ENCODE peak calls at places on chromosomes 7 and 10, in eight cellular contexts. Y is body of pancreas, N is sigmoid colon, T is AG10803, R is fibroblast of pulmonary artery, J is dorsolateral prefrontal cortex, B is colonic mucosa, O is GM12865. C is an unnamed sample.

GRCh38 chr7:141433698-141434097 is 117.5 kb upstream of the AGK start:
- DNase-seq in Y (peak), N (no peak), T (no peak), R (no peak), J (no peak), B (no peak), O (no peak), C (no peak)

GRCh38 chr10:102119417-102120141 is 589 bp downstream of the LDB1 start:
- DNase-seq in Y (peak), N (peak), T (peak), R (peak), J (no peak), B (peak), O (peak), C (no peak)

GRCh38 chr10:17021661-17022060 is 108.0 kb downstream of the CUBN start:
- DNase-seq in Y (no peak), N (no peak), T (no peak), R (no peak), J (no peak), B (no peak), O (no peak), C (no peak)

GRCh38 chr7:41880107-41880506 is 177.2 kb upstream of the INHBA start:
- DNase-seq in Y (peak), N (no peak), T (peak), R (peak), J (no peak), B (no peak), O (no peak), C (peak)

GRCh38 chr7:4190021-4190981 is 491.8 kb upstream of the FOXK1 start:
- DNase-seq in Y (peak), N (no peak), T (no peak), R (no peak), J (no peak), B (no peak), O (no peak), C (no peak)

GRCh38 chr10:10911471-10911921 is 106.2 kb upstream of the CELF2 start:
- DNase-seq in Y (peak), N (peak), T (peak), R (peak), J (peak), B (peak), O (no peak), C (peak)

GRCh38 chr7:99407849-99408346 is 499 bp downstream of the PDAP1 start:
- DNase-seq in Y (peak), N (peak), T (peak), R (peak), J (peak), B (peak), O (peak), C (peak)

GRCh38 chr7:80027616-80028173 is 106.9 kb upstream of the GNAI1 start:
- DNase-seq in Y (no peak), N (no peak), T (no peak), R (no peak), J (no peak), B (no peak), O (no peak), C (no peak)

GRCh38 chr7:102974366-102975236 is 61.8 kb downstream of the LRRC17 start:
- DNase-seq in Y (no peak), N (no peak), T (no peak), R (no peak), J (no peak), B (no peak), O (peak), C (no peak)

GRCh38 chr7:32594965-32595364 is 99.7 kb downstream of the AVL9 start:
- DNase-seq in Y (no peak), N (no peak), T (no peak), R (no peak), J (no peak), B (no peak), O (no peak), C (no peak)

GRCh38 chr10:33731322-33731721 is 396.9 kb upstream of the NRP1 start:
- DNase-seq in Y (no peak), N (no peak), T (no peak), R (no peak), J (no peak), B (no peak), O (no peak), C (no peak)

GRCh38 chr10:22997102-22997501 is 69.2 kb downstream of the ARMC3 start:
- DNase-seq in Y (no peak), N (no peak), T (peak), R (peak), J (no peak), B (no peak), O (peak), C (no peak)

GRCh38 chr7:1995426-1995825 is 237.3 kb downstream of the MAD1L1 start:
- DNase-seq in Y (no peak), N (no peak), T (no peak), R (no peak), J (no peak), B (no peak), O (no peak), C (no peak)

GRCh38 chr10:86292462-86293322 is 73.9 kb downstream of the GRID1 start:
- DNase-seq in Y (no peak), N (peak), T (no peak), R (no peak), J (peak), B (peak), O (no peak), C (no peak)

GRCh38 chr7:4631664-4632171 is 50.4 kb upstream of the FOXK1 start:
- DNase-seq in Y (peak), N (peak), T (peak), R (peak), J (peak), B (peak), O (no peak), C (peak)

GRCh38 chr7:142717453-142717852 is 31.8 kb upstream of the PRSS1 start:
- DNase-seq in Y (no peak), N (no peak), T (no peak), R (no peak), J (no peak), B (no peak), O (no peak), C (no peak)

GRCh38 chr7:134693256-134693655 is 46.6 kb downstream of the BPGM start:
- DNase-seq in Y (no peak), N (no peak), T (peak), R (peak), J (no peak), B (no peak), O (no peak), C (peak)

GRCh38 chr10:84179059-84179710 is 5.6 kb downstream of the GPR15LG start:
- DNase-seq in Y (no peak), N (no peak), T (peak), R (peak), J (peak), B (no peak), O (peak), C (peak)

GRCh38 chr7:151131284-151131621 is 36.2 kb downstream of the GBX1 start:
- DNase-seq in Y (no peak), N (no peak), T (no peak), R (no peak), J (no peak), B (no peak), O (no peak), C (no peak)

GRCh38 chr7:134565643-134566136 is 16.8 kb downstream of the AKR1B15 start:
- DNase-seq in Y (no peak), N (no peak), T (peak), R (peak), J (no peak), B (no peak), O (no peak), C (no peak)

GRCh38 chr7:114087674-114088539 is 169.1 kb upstream of the PPP1R3A start:
- DNase-seq in Y (peak), N (peak), T (no peak), R (no peak), J (no peak), B (peak), O (no peak), C (no peak)

GRCh38 chr7:79377097-79377496 is 76.4 kb downstream of the MAGI2 start:
- DNase-seq in Y (no peak), N (no peak), T (peak), R (peak), J (no peak), B (no peak), O (no peak), C (no peak)

GRCh38 chr7:133310232-133310852 is 57.5 kb downstream of the EXOC4 start:
- DNase-seq in Y (peak), N (no peak), T (no peak), R (peak), J (no peak), B (no peak), O (no peak), C (no peak)

GRCh38 chr7:44853391-44853790 is 5.5 kb upstream of the H2AZ2 start:
- DNase-seq in Y (no peak), N (no peak), T (no peak), R (no peak), J (no peak), B (no peak), O (no peak), C (no peak)

GRCh38 chr10:113543455-113543955 is 9.3 kb upstream of the HABP2 start:
- DNase-seq in Y (no peak), N (no peak), T (no peak), R (no peak), J (no peak), B (no peak), O (no peak), C (no peak)

GRCh38 chr7:1693419-1693990 is 23.4 kb downstream of the ELFN1 start:
- DNase-seq in Y (no peak), N (peak), T (no peak), R (no peak), J (peak), B (no peak), O (no peak), C (no peak)

GRCh38 chr7:26153246-26153822 is 1.3 kb downstream of the NFE2L3 start:
- DNase-seq in Y (no peak), N (no peak), T (no peak), R (no peak), J (no peak), B (peak), O (peak), C (no peak)

GRCh38 chr10:129021597-129022304 is 445.3 kb upstream of the MGMT start:
- DNase-seq in Y (no peak), N (no peak), T (no peak), R (peak), J (no peak), B (no peak), O (no peak), C (no peak)

GRCh38 chr10:24320373-24320772 is 111.4 kb downstream of the KIAA1217 start:
- DNase-seq in Y (no peak), N (no peak), T (no peak), R (no peak), J (no peak), B (no peak), O (no peak), C (no peak)

GRCh38 chr10:88879754-88880286 is at the start of gene STAMBPL1:
- DNase-seq in Y (peak), N (peak), T (no peak), R (no peak), J (no peak), B (peak), O (peak), C (no peak)

GRCh38 chr10:121243003-121243898 is 355.0 kb downstream of the FGFR2 start:
- DNase-seq in Y (no peak), N (no peak), T (no peak), R (no peak), J (no peak), B (no peak), O (no peak), C (no peak)

GRCh38 chr10:63887026-63887589 is 365.9 kb downstream of the REEP3 start:
- DNase-seq in Y (peak), N (no peak), T (no peak), R (no peak), J (no peak), B (no peak), O (no peak), C (no peak)

GRCh38 chr10:31739146-31739545 is 189.5 kb downstream of the ARHGAP12 start:
- DNase-seq in Y (no peak), N (no peak), T (peak), R (no peak), J (no peak), B (no peak), O (no peak), C (no peak)

GRCh38 chr7:94410471-94411466 is 16.1 kb downstream of the COL1A2 start:
- DNase-seq in Y (no peak), N (no peak), T (peak), R (no peak), J (no peak), B (no peak), O (no peak), C (peak)

GRCh38 chr7:36526720-36527548 is 137.3 kb downstream of the ANLN start:
- DNase-seq in Y (no peak), N (no peak), T (peak), R (peak), J (no peak), B (no peak), O (peak), C (peak)

DNA sequence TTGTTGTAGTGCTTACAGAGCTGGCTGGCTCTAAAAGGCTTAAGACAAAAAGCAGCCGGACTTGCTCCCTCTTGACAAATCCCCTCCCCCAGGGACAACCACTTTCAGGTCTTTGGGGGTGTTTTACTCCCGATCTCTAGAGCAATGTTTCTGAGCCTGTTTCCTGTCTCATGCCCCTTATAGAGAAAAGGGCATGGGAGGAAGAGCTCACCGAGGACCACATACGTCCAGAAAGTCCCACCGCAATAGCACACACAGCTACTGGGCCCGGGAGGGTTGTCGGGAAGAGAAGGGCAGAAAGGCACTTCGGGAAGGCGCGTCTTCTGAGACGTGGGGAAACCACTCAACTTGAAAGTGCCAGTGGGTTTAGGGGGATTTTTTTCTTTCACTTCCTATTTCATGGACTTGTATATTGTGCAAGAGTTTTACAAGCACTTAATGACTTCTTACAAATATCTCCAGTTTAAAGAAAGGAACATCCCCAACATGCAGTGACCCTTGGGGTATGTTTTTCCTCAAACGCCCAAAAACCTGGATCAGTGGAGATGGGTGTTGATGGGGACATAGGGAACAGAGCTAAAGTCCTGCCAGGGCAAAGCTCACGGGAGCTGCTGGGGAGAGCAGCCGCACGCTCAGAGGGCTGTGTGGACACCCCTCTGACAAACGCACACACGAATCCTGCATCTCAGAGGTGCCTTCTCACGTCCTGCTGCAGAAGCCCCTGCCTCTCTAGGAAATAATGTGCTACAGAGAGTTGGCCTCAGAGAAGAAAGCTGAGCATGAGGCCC is 27.0 kb downstream of the LRRC20 start:
- DNase-seq in Y (peak), N (no peak), T (no peak), R (no peak), J (no peak), B (no peak), O (peak), C (no peak)
- H3K4me3 ChIP-seq in Y (no peak), N (no peak), T (no peak), R (no peak), J (no peak), B (no peak), O (peak), C (no peak)

GRCh38 chr10:76191371-76191770 is 759.9 kb downstream of the LRMDA start:
- DNase-seq in Y (no peak), N (no peak), T (no peak), R (no peak), J (no peak), B (no peak), O (no peak), C (no peak)
- TF ChIP-seq CTCF in Y (no peak), N (no peak), T (no peak), R (no peak), J (no peak), B (no peak), O (no peak), C (no peak)

GRCh38 chr7:98283887-98284222 is 2.4 kb downstream of the BRI3 start:
- DNase-seq in Y (no peak), N (no peak), T (no peak), R (no peak), J (no peak), B (no peak), O (no peak), C (no peak)
- H3K4me3 ChIP-seq in Y (peak), N (peak), T (peak), R (peak), J (peak), B (peak), O (no peak), C (peak)

DNA sequence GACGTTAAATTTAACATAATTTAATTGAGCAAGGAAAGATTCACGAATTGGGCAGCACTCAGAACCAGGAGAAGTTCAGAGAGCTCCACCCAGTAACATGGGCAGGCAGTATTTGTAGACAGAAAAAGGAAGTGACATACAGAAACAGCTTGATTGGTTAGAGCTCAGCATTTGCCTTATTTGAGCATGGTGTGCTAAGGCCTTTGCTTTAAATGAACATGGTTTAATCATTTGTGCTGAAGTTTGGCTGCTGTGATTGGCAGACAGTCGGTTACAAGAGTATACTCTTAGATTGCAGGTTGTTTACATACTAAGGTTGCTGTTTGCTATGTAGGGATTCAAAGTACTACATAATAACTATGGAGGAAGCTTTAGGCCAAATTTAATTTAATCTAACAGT is 199.2 kb downstream of the MALRD1 start:
- DNase-seq in Y (no peak), N (no peak), T (no peak), R (no peak), J (no peak), B (no peak), O (no peak), C (no peak)
- TF ChIP-seq CTCF in Y (no peak), N (no peak), T (no peak), R (no peak), J (no peak), B (no peak), O (no peak), C (no peak)

C was measured in BJ.